ENCODE peak calls at places on chromosomes 6 and 20, in ten cellular contexts. N is mesenchymal stem cell; F is central memory CD8-positive, alpha-beta T cell; J is ovary; I is PC-3; B is Peyer's patch; S is kidney glomerular epithelial cell; H is HFFc6; A is body of pancreas; P is CD4-positive, alpha-beta memory T cell. R is an unnamed sample.
A peak's percentile ranks its signal among the peaks of the same experiment; 100 is the strongest.

GRCh38 chr20:48467622-48468021 is 360.2 kb downstream of the PREX1 start:
- DNase-seq in P (no peak), B (no peak), S (no peak), H (no peak), F (no peak), N (no peak), I (no peak), J (no peak), A (no peak), R (no peak)

GRCh38 chr6:130385059-130385695 is 19.4 kb downstream of the TMEM200A start:
- DNase-seq in P (no peak), N (no peak), J (no peak), I (no peak), B (no peak), H (peak; percentile 43), A (peak; percentile 17), S (no peak), F (no peak), R (no peak)

GRCh38 chr20:49470922-49471321 is 11.5 kb downstream of the KCNB1 start:
- DNase-seq in N (no peak), P (no peak), H (no peak), F (no peak), A (no peak), S (no peak), I (no peak), J (no peak), B (no peak), R (no peak)

GRCh38 chr6:166515072-166515810 is 71.2 kb downstream of the RAMACL start:
- DNase-seq in B (peak; percentile 48), P (no peak), A (no peak), I (peak; percentile 88), F (no peak), J (no peak), N (peak; percentile 89), S (peak; percentile 57), H (peak; percentile 83), R (peak; percentile 8)

GRCh38 chr6:170024940-170025339 is 265.9 kb downstream of the DLL1 start:
- DNase-seq in I (peak; percentile 2), J (peak; percentile 38), N (peak; percentile 23), P (no peak), H (peak; percentile 3), B (peak; percentile 58), S (no peak), F (no peak), A (peak; percentile 66), R (peak; percentile 48)

GRCh38 chr20:47202765-47203667 is 153.5 kb downstream of the ZMYND8 start:
- DNase-seq in N (no peak), S (no peak), H (no peak), J (no peak), P (no peak), A (no peak), I (peak; percentile 53), F (no peak), B (no peak), R (no peak)

GRCh38 chr6:20542927-20543602 is 8.8 kb downstream of the CDKAL1 start:
- DNase-seq in J (no peak), A (no peak), H (peak; percentile 53), S (peak; percentile 57), N (peak; percentile 62), P (no peak), I (peak; percentile 99), F (no peak), B (no peak), R (peak; percentile 27)

GRCh38 chr6:25100288-25100687 is 164.5 kb upstream of the RIPOR2 start:
- DNase-seq in H (no peak), A (no peak), B (no peak), I (peak; percentile 81), S (no peak), N (no peak), F (no peak), P (no peak), J (no peak), R (no peak)

GRCh38 chr6:31353508-31353907 is 3.5 kb downstream of the HLA-B start:
- DNase-seq in F (peak; percentile 16), S (no peak), H (no peak), B (no peak), I (no peak), A (no peak), N (no peak), P (peak; percentile 21), J (no peak), R (no peak)

GRCh38 chr6:122753688-122754056 is 25.8 kb upstream of the FABP7 start:
- DNase-seq in N (no peak), J (no peak), B (no peak), I (no peak), A (peak; percentile 21), H (peak; percentile 1), F (no peak), P (no peak), S (no peak), R (peak; percentile 9)

GRCh38 chr20:61933951-61934715 is 131.5 kb downstream of the TAF4 start:
- DNase-seq in B (no peak), A (no peak), S (no peak), F (no peak), J (no peak), P (no peak), H (no peak), N (no peak), I (no peak), R (no peak)

GRCh38 chr6:33170176-33171095 is 21.8 kb downstream of the COL11A2 start:
- DNase-seq in S (no peak), B (no peak), H (no peak), J (no peak), F (no peak), A (no peak), N (no peak), P (no peak), I (no peak), R (no peak)

GRCh38 chr20:19828233-19828632 is 70.2 kb downstream of the RIN2 start:
- DNase-seq in S (no peak), A (peak; percentile 26), H (peak; percentile 68), J (no peak), B (peak; percentile 61), I (peak; percentile 97), N (peak; percentile 79), F (no peak), P (peak; percentile 15), R (no peak)

GRCh38 chr20:25622450-25623224 is 1.2 kb downstream of the NANP start:
- DNase-seq in H (peak; percentile 4), S (peak; percentile 55), N (no peak), J (no peak), A (no peak), F (no peak), I (no peak), B (no peak), P (no peak), R (peak; percentile 39)

GRCh38 chr6:69865126-69865525 is 1.2 kb upstream of the COL19A1 start:
- DNase-seq in B (no peak), S (peak; percentile 9), P (no peak), N (peak; percentile 48), H (peak; percentile 6), I (peak; percentile 46), J (no peak), F (no peak), A (no peak), R (no peak)

GRCh38 chr20:60222497-60222896 is 264.3 kb downstream of the CDH26 start:
- DNase-seq in P (no peak), F (no peak), H (no peak), I (no peak), N (no peak), S (no peak), A (no peak), B (no peak), J (no peak), R (no peak)

GRCh38 chr6:75202676-75203131 is 3.1 kb downstream of the COL12A1 start:
- DNase-seq in F (no peak), A (no peak), P (no peak), H (no peak), J (peak; percentile 41), I (no peak), B (no peak), N (peak; percentile 47), S (no peak), R (no peak)

GRCh38 chr6:134175532-134176282 is 123.3 kb upstream of the SLC2A12 start:
- DNase-seq in F (no peak), A (peak; percentile 88), P (no peak), J (peak; percentile 76), S (peak; percentile 43), I (peak; percentile 67), N (peak; percentile 83), H (peak; percentile 78), B (peak; percentile 76), R (peak; percentile 56)

GRCh38 chr6:154797857-154798256 is 64.6 kb downstream of the SCAF8 start:
- DNase-seq in I (no peak), A (no peak), S (no peak), H (no peak), F (no peak), B (no peak), N (no peak), J (no peak), P (no peak), R (no peak)

GRCh38 chr20:57396212-57396611 is 5.0 kb downstream of the RBM38 start:
- DNase-seq in J (no peak), N (no peak), P (no peak), A (no peak), B (peak; percentile 41), I (no peak), F (no peak), H (no peak), S (no peak), R (no peak)

GRCh38 chr20:48682529-48683385 is 145.0 kb downstream of the PREX1 start:
- DNase-seq in A (peak; percentile 97), H (peak; percentile 82), B (peak; percentile 84), J (peak; percentile 80), I (no peak), S (no peak), F (no peak), P (no peak), N (peak; percentile 84), R (peak; percentile 99)

GRCh38 chr6:19107468-19107867 is 720.3 kb downstream of the RNF144B start:
- DNase-seq in A (no peak), P (no peak), I (no peak), S (no peak), H (no peak), N (no peak), B (no peak), F (no peak), J (no peak), R (no peak)

GRCh38 chr6:75094614-75095321 is 111.1 kb downstream of the COL12A1 start:
- DNase-seq in S (no peak), J (no peak), A (no peak), N (peak; percentile 80), P (no peak), B (no peak), I (no peak), H (peak; percentile 61), F (no peak), R (no peak)

GRCh38 chr6:73263570-73263909 is 544 bp upstream of the KHDC1 start:
- DNase-seq in S (no peak), A (no peak), I (no peak), P (no peak), J (no peak), F (no peak), N (no peak), H (no peak), B (no peak), R (no peak)

GRCh38 chr6:43964659-43965570 is 162.3 kb downstream of the MRPL14 start:
- DNase-seq in P (no peak), J (no peak), N (no peak), B (no peak), S (no peak), A (no peak), I (no peak), F (no peak), H (no peak), R (no peak)

GRCh38 chr20:22905667-22906066 is 129.4 kb upstream of the SSTR4 start:
- DNase-seq in S (no peak), I (no peak), F (no peak), P (no peak), H (no peak), N (no peak), A (peak; percentile 12), B (no peak), J (peak; percentile 58), R (no peak)

GRCh38 chr6:33671381-33672072 is 40.0 kb downstream of the UQCC2 start:
- DNase-seq in I (no peak), J (no peak), B (no peak), N (no peak), F (no peak), H (no peak), P (no peak), S (no peak), A (no peak), R (no peak)

GRCh38 chr20:49853640-49854039 is 41.0 kb downstream of the SLC9A8 start:
- DNase-seq in J (no peak), N (peak; percentile 91), H (peak; percentile 69), P (no peak), I (peak; percentile 61), B (no peak), A (peak; percentile 41), S (peak; percentile 80), F (no peak), R (peak; percentile 34)